ENCODE peak calls at places on chromosome 1, in eight cellular contexts. M is tibial artery, H is MM.1S, Q is lower lobe of right lung, V is A549, O is fibroblast of villous mesenchyme, S is psoas muscle, P is cardiac fibroblast. R is an unnamed sample.

GRCh38 chr1:19974822-19975416 is 4.5 kb downstream of the PLA2G2A start:
- DNase-seq in M (peak), H (no peak), Q (no peak), V (peak), O (peak), S (peak), P (peak), R (peak)

GRCh38 chr1:237786066-237786719 is 104.5 kb downstream of the ZP4 start:
- DNase-seq in M (no peak), H (no peak), Q (no peak), V (no peak), O (no peak), S (no peak), P (no peak), R (no peak)

GRCh38 chr1:22767862-22768261 is 57.2 kb downstream of the EPHB2 start:
- DNase-seq in M (no peak), H (no peak), Q (no peak), V (no peak), O (no peak), S (no peak), P (no peak), R (no peak)

GRCh38 chr1:51518730-51519047 is 377 bp downstream of the EPS15 start:
- DNase-seq in M (peak), H (peak), Q (peak), V (no peak), O (peak), S (peak), P (no peak), R (peak)

GRCh38 chr1:7062346-7063061 is 277.2 kb downstream of the CAMTA1 start:
- DNase-seq in M (no peak), H (no peak), Q (no peak), V (no peak), O (no peak), S (no peak), P (no peak), R (no peak)

GRCh38 chr1:66214901-66215300 is 319.1 kb upstream of the SGIP1 start:
- DNase-seq in M (no peak), H (peak), Q (no peak), V (no peak), O (peak), S (no peak), P (no peak), R (peak)

GRCh38 chr1:200072636-200073285 is 45.3 kb downstream of the NR5A2 start:
- DNase-seq in M (no peak), H (peak), Q (no peak), V (no peak), O (no peak), S (no peak), P (no peak), R (no peak)

GRCh38 chr1:97721221-97721620 is 199.6 kb downstream of the DPYD start:
- DNase-seq in M (no peak), H (no peak), Q (no peak), V (no peak), O (peak), S (no peak), P (no peak), R (peak)

GRCh38 chr1:167599839-167600581 is 30.0 kb upstream of the RCSD1 start:
- DNase-seq in M (peak), H (peak), Q (peak), V (peak), O (peak), S (peak), P (peak), R (peak)

GRCh38 chr1:13517193-13517812 is 3.5 kb upstream of the LRRC38 start:
- DNase-seq in M (no peak), H (no peak), Q (no peak), V (peak), O (peak), S (no peak), P (peak), R (peak)

GRCh38 chr1:151508721-151509292 is 2.4 kb upstream of the CGN start:
- DNase-seq in M (no peak), H (no peak), Q (peak), V (peak), O (no peak), S (no peak), P (no peak), R (no peak)

GRCh38 chr1:29684141-29684540 is 447.8 kb downstream of the PTPRU start:
- DNase-seq in M (no peak), H (no peak), Q (no peak), V (no peak), O (no peak), S (no peak), P (no peak), R (no peak)

GRCh38 chr1:48936436-48936835 is 159.7 kb upstream of the BEND5 start:
- DNase-seq in M (no peak), H (no peak), Q (no peak), V (peak), O (no peak), S (no peak), P (peak), R (no peak)

GRCh38 chr1:210532223-210532598 is 203.5 kb downstream of the HHAT start:
- DNase-seq in M (no peak), H (no peak), Q (no peak), V (no peak), O (no peak), S (no peak), P (no peak), R (no peak)

GRCh38 chr1:200248541-200248940 is 161.3 kb downstream of the ZNF281 start:
- DNase-seq in M (no peak), H (no peak), Q (no peak), V (no peak), O (no peak), S (no peak), P (no peak), R (no peak)

GRCh38 chr1:113199718-113200455 is 126.9 kb downstream of the LRIG2 start:
- DNase-seq in M (no peak), H (no peak), Q (peak), V (no peak), O (peak), S (no peak), P (no peak), R (no peak)

GRCh38 chr1:62285440-62285839 is 33.8 kb downstream of the KANK4 start:
- DNase-seq in M (no peak), H (no peak), Q (no peak), V (no peak), O (no peak), S (no peak), P (no peak), R (peak)

GRCh38 chr1:99650021-99650420 is 4.1 kb downstream of the PALMD start:
- DNase-seq in M (no peak), H (no peak), Q (no peak), V (no peak), O (no peak), S (no peak), P (peak), R (peak)

GRCh38 chr1:61914823-61915482 is 172.7 kb downstream of the PATJ start:
- DNase-seq in M (no peak), H (no peak), Q (no peak), V (no peak), O (no peak), S (no peak), P (no peak), R (peak)

GRCh38 chr1:62693123-62693522 is 4.9 kb upstream of the DOCK7 start:
- DNase-seq in M (no peak), H (no peak), Q (no peak), V (no peak), O (no peak), S (no peak), P (no peak), R (no peak)

GRCh38 chr1:194159941-194160340 is 973.5 kb upstream of the B3GALT2 start:
- DNase-seq in M (no peak), H (no peak), Q (no peak), V (peak), O (no peak), S (no peak), P (no peak), R (no peak)

GRCh38 chr1:64653466-64653865 is 91.4 kb upstream of the RAVER2 start:
- DNase-seq in M (no peak), H (no peak), Q (no peak), V (no peak), O (peak), S (no peak), P (no peak), R (no peak)

GRCh38 chr1:152380932-152381331 is 21.1 kb upstream of the FLG2 start:
- DNase-seq in M (no peak), H (no peak), Q (no peak), V (no peak), O (no peak), S (no peak), P (no peak), R (no peak)

GRCh38 chr1:147167361-147167760 is 4.9 kb downstream of the PRKAB2 start:
- DNase-seq in M (no peak), H (no peak), Q (no peak), V (peak), O (peak), S (no peak), P (peak), R (peak)

GRCh38 chr1:158021721-158022120 is 28.3 kb downstream of the KIRREL1 start:
- DNase-seq in M (no peak), H (no peak), Q (no peak), V (no peak), O (no peak), S (no peak), P (no peak), R (no peak)

GRCh38 chr1:24109166-24109483 is 2.8 kb downstream of the MYOM3 start:
- DNase-seq in M (no peak), H (no peak), Q (no peak), V (no peak), O (no peak), S (no peak), P (no peak), R (no peak)
- H3K4me3 ChIP-seq in M (no peak), H (no peak), Q (no peak), V (peak), O (no peak), S (peak), P (no peak), R (no peak)

DNA sequence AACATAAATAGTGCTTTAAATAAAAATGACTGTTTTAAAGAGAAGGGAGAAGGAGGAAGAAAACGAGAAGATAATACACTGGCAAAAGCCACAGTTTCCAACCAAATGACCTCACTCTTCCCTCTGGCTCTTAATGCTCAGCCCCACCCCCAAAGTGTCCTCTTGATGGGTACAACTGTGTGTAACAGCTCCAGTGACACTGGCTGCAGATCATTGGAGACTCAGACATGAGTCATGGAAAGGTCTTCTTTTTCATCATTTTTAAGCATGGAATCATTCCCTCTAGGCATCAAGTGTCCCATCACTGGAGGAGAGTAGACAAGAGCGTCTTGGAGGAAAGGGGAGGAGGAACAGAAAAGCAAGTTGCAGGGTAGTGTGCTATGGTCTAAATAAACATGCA is 333.0 kb downstream of the PAPPA2 start:
- DNase-seq in M (peak), H (no peak), Q (no peak), V (no peak), O (no peak), S (peak), P (no peak), R (no peak)
- TF ChIP-seq CTCF in M (no peak), H (no peak), Q (no peak), V (no peak), O (no peak), S (no peak), P (no peak), R (no peak)

GRCh38 chr1:168861421-168862023 is 132.5 kb upstream of the DPT start:
- DNase-seq in M (no peak), H (no peak), Q (no peak), V (peak), O (peak), S (no peak), P (no peak), R (no peak)
- H3K4me3 ChIP-seq in M (no peak), H (no peak), Q (no peak), V (no peak), O (no peak), S (no peak), P (no peak), R (no peak)

GRCh38 chr1:9490605-9491339 is 48.5 kb upstream of the SLC25A33 start:
- DNase-seq in M (peak), H (peak), Q (peak), V (peak), O (peak), S (peak), P (peak), R (peak)

GRCh38 chr1:9494936-9495758 is 44.1 kb upstream of the SLC25A33 start:
- DNase-seq in M (no peak), H (peak), Q (peak), V (peak), O (peak), S (peak), P (peak), R (peak)

GRCh38 chr1:9495854-9496374 is 43.4 kb upstream of the SLC25A33 start:
- DNase-seq in M (no peak), H (no peak), Q (no peak), V (no peak), O (no peak), S (no peak), P (no peak), R (no peak)

GRCh38 chr1:9493326-9493725 is 45.9 kb upstream of the SLC25A33 start:
- DNase-seq in M (no peak), H (no peak), Q (no peak), V (no peak), O (no peak), S (no peak), P (no peak), R (no peak)
- TF ChIP-seq CTCF in M (no peak), H (no peak), Q (no peak), V (no peak), O (no peak), S (no peak), P (no peak), R (no peak)

DNA sequence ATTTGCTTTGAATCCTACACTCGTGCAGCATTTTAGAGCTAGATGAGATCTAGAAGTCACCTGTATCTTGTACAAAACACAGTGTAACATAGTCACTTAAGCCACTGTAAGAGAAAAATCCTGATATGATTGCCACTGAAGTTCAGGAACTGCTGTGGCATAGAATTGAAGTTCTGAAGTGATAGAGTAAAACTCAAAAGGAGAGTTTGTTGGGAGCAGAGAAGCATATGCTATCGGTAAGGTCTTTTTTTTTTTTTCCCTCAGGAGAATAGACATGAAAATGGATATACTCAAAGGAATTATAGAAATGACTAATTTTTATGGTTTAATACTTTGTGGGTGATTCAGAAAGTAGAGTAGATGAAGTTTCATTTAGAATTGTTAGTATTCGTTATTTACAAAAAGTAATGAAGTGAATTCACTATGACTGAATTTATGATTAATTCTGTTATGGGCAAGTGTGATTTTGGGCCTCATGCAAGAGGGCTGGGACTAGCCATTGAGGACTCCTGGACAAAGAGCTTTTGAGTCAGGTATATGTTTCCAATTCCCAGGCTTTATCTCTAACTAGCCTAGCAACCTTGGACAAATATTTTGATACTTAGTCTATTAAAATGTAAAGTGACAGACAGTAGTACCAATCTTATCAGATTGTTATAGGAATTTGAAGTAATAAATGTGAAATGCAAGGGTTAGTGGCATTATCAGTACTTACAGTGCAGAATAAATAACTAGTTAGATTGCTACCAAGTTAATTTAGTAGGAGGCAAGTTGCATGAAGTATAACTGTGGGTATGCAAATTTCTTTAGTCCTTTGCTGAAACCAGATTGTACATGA is 3.1 kb downstream of the KCTD3 start:
- DNase-seq in M (no peak), H (no peak), Q (no peak), V (no peak), O (no peak), S (no peak), P (peak), R (no peak)
- H3K4me3 ChIP-seq in M (no peak), H (peak), Q (peak), V (peak), O (peak), S (peak), P (no peak), R (no peak)

GRCh38 chr1:23805025-23805424 is 4.5 kb upstream of the GALE start:
- DNase-seq in M (no peak), H (no peak), Q (no peak), V (no peak), O (no peak), S (no peak), P (no peak), R (no peak)

GRCh38 chr1:23801876-23802275 is 1.3 kb upstream of the GALE start:
- DNase-seq in M (no peak), H (no peak), Q (no peak), V (no peak), O (no peak), S (no peak), P (no peak), R (no peak)

GRCh38 chr1:23803674-23804073 is 3.1 kb upstream of the GALE start:
- DNase-seq in M (no peak), H (no peak), Q (no peak), V (no peak), O (no peak), S (no peak), P (no peak), R (no peak)

GRCh38 chr1:23801338-23801748 is 789 bp upstream of the GALE start:
- DNase-seq in M (no peak), H (no peak), Q (peak), V (no peak), O (no peak), S (no peak), P (no peak), R (no peak)

DNA sequence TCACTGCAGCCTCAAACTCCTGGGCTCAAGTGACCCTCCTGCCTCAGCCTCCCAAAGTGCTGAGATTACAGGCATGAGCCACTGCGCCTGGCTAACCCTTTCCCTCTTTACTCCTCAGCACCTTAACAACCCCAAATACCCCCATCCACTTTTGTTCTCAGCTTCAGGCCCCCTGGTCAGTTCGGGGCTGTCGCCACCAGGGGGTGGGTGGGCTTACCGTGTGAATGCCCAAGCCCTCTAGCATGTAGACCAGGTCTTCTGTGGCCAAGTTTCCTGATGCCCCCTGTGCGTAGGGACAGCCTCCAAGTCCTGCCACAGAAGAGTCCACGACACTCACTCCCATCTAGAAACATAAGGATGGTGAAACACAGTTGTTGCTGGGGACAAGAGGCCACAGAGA is 3.6 kb upstream of the GALE start:
- DNase-seq in M (no peak), H (no peak), Q (no peak), V (no peak), O (no peak), S (no peak), P (no peak), R (no peak)
- TF ChIP-seq CTCF in M (no peak), H (peak), Q (peak), V (no peak), O (peak), S (no peak), P (peak), R (peak)

GRCh38 chr1:202588644-202589189 is 121.5 kb downstream of the SYT2 start:
- DNase-seq in M (no peak), H (no peak), Q (no peak), V (no peak), O (no peak), S (no peak), P (no peak), R (no peak)
- H3K4me3 ChIP-seq in M (no peak), H (no peak), Q (no peak), V (no peak), O (no peak), S (no peak), P (no peak), R (no peak)